ENCODE peak calls at places on chromosomes 4 and X, in eight cellular contexts. E, I, K, H, Q, F, L and B are unnamed samples.
A peak's percentile ranks its signal among the peaks of the same experiment; 100 is the strongest.

GRCh38 chrX:12814434-12814833 is 23.2 kb downstream of the PRPS2 start:
- DNase-seq in F (no peak), I (peak; percentile 29), Q (peak; percentile 40), H (no peak), K (no peak), E (no peak), L (peak; percentile 62), B (no peak)

GRCh38 chr4:142083264-142083663 is 446.9 kb downstream of the IL15 start:
- DNase-seq in K (no peak), H (no peak), F (no peak), L (no peak), Q (no peak), E (no peak), I (no peak), B (no peak)

GRCh38 chr4:24912252-24913098 is at the start of gene CCDC149:
- DNase-seq in E (peak; percentile 81), F (no peak), Q (peak; percentile 61), H (peak; percentile 84), L (peak; percentile 83), K (peak; percentile 17), I (peak; percentile 13), B (peak; percentile 68)

GRCh38 chr4:101049549-101050001 is 297.8 kb downstream of the PPP3CA start:
- DNase-seq in E (no peak), I (no peak), L (no peak), H (no peak), Q (no peak), F (no peak), K (no peak), B (no peak)

GRCh38 chr4:157220026-157220881 is at the start of gene GRIA2:
- DNase-seq in H (no peak), F (no peak), I (peak; percentile 1), K (no peak), E (peak; percentile 72), L (peak; percentile 78), Q (peak; percentile 53), B (no peak)

GRCh38 chrX:116781926-116782325 is 319.1 kb upstream of the CT83 start:
- DNase-seq in L (no peak), K (no peak), H (peak; percentile 70), Q (no peak), I (no peak), F (no peak), E (no peak), B (no peak)

GRCh38 chrX:65635371-65635770 is 32.1 kb upstream of the MSN start:
- DNase-seq in L (no peak), H (no peak), I (no peak), K (no peak), E (peak; percentile 66), Q (no peak), F (no peak), B (peak; percentile 66)

GRCh38 chr4:99815597-99816011 is 1.0 kb upstream of the DAPP1 start:
- DNase-seq in F (no peak), E (no peak), L (peak; percentile 33), K (no peak), Q (peak; percentile 100), I (peak; percentile 20), H (no peak), B (no peak)

GRCh38 chr4:8847764-8848163 is 23.9 kb downstream of the HMX1 start:
- DNase-seq in H (peak; percentile 29), E (no peak), Q (no peak), K (no peak), F (no peak), L (peak; percentile 39), I (no peak), B (no peak)

GRCh38 chr4:94519925-94520789 is 68.4 kb downstream of the PDLIM5 start:
- DNase-seq in Q (no peak), H (no peak), L (no peak), K (no peak), E (no peak), I (no peak), F (no peak), B (no peak)

GRCh38 chrX:6307156-6307555 is 78.5 kb upstream of the NLGN4X start:
- DNase-seq in H (no peak), Q (no peak), E (no peak), K (no peak), F (no peak), L (peak; percentile 2), I (no peak), B (no peak)

GRCh38 chr4:104532677-104533076 is 38.0 kb upstream of the CXXC4 start:
- DNase-seq in H (no peak), F (no peak), I (no peak), Q (no peak), K (no peak), L (peak; percentile 45), E (no peak), B (no peak)

GRCh38 chr4:159828687-159829086 is 725.8 kb downstream of the RAPGEF2 start:
- DNase-seq in H (no peak), F (no peak), Q (no peak), L (no peak), E (no peak), I (no peak), K (no peak), B (no peak)

GRCh38 chrX:38513087-38513742 is 48.1 kb upstream of the TSPAN7 start:
- DNase-seq in E (no peak), L (no peak), I (peak; percentile 0), F (no peak), H (no peak), K (no peak), Q (no peak), B (no peak)

GRCh38 chr4:40990202-40990898 is 224.0 kb downstream of the APBB2 start:
- DNase-seq in H (no peak), L (no peak), Q (peak; percentile 92), E (no peak), F (no peak), K (no peak), I (peak; percentile 25), B (no peak)

GRCh38 chr4:32161382-32161781 is 1441.2 kb downstream of the PCDH7 start:
- DNase-seq in H (no peak), Q (peak; percentile 59), F (no peak), I (no peak), E (no peak), L (no peak), K (no peak), B (no peak)

GRCh38 chrX:102765794-102766193 is 45.3 kb downstream of the GPRASP3 start:
- DNase-seq in K (no peak), L (no peak), Q (peak; percentile 35), F (no peak), I (no peak), E (peak; percentile 64), H (peak; percentile 88), B (no peak)

GRCh38 chr4:101418055-101418454 is 70.7 kb upstream of the PPP3CA start:
- DNase-seq in E (no peak), Q (no peak), K (no peak), L (no peak), I (no peak), H (no peak), F (no peak), B (no peak)

GRCh38 chrX:114583646-114584433 is at the start of gene HTR2C:
- DNase-seq in E (no peak), H (no peak), F (no peak), L (peak; percentile 66), I (no peak), K (no peak), Q (no peak), B (no peak)

GRCh38 chrX:10579018-10579752 is 41.2 kb downstream of the MID1 start:
- DNase-seq in F (no peak), Q (peak; percentile 69), H (no peak), I (peak; percentile 62), K (no peak), L (no peak), E (no peak), B (no peak)

GRCh38 chrX:18291006-18291545 is 63.4 kb downstream of the SCML2 start:
- DNase-seq in E (no peak), L (no peak), H (no peak), K (no peak), I (no peak), F (no peak), Q (no peak), B (no peak)

GRCh38 chrX:52359614-52360232 is 9.1 kb upstream of the XAGE2 start:
- DNase-seq in E (no peak), H (no peak), Q (no peak), L (no peak), K (no peak), I (no peak), F (no peak), B (no peak)

GRCh38 chrX:12946838-12947544 is 27.9 kb upstream of the TMSB4X start:
- DNase-seq in Q (peak; percentile 95), E (peak; percentile 76), K (peak; percentile 34), L (peak; percentile 87), I (peak; percentile 47), F (no peak), H (peak; percentile 83), B (peak; percentile 60)

DNA sequence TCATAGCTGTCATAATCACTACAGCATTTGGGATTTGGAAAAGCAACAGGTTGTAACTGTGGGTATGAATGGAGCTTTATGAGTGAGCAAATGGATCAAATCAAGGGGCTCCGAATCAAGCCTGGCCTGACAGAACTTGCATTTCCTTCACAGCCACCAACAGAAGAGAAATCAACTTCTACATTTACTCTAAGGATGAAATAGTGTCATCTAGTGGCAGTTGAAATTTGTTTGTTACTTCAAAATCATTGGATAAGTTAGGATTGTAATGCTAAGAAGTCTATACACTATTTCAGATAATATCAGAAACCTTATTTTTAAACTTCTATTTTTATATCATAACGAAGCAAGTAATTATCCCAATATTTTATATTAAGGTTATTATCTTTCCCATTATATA is 10.7 kb upstream of the WDR17 start:
- DNase-seq in H (no peak), I (no peak), E (no peak), F (no peak), K (no peak), L (peak; percentile 21), Q (no peak), B (no peak)
- H3K36me3 ChIP-seq in H (no peaks in the 10 kb centered on the region), I (no peaks in the 10 kb centered on the region), E (no peaks in the 10 kb centered on the region), F (no peaks in the 10 kb centered on the region), K (no peaks in the 10 kb centered on the region), L (no peaks in the 10 kb centered on the region), Q (no peaks in the 10 kb centered on the region), B (no peaks in the 10 kb centered on the region)

DNA sequence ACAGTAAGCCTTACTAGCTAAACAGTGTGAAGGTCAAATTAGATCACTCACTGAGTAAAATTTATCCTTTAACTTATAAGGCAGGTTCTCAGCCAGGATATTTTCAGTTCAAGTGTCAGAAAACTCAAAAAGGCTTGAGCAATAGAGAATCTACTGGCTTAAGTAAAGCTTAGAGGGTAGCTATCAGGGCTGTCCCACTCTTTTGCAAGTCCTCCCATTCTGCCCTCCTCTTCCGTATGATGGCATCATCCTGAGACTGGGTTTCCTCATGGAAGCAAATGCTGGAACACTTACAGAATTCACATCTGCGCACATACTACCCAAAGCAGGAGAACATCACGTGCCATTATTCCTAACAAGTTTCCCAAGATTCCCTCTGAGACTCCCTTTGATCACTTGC is 55.0 kb downstream of the FBXL5 start:
- DNase-seq in H (no peak), Q (no peak), F (no peak), E (no peak), K (no peak), L (no peak), I (no peak), B (no peak)
- TF ChIP-seq CTCF in H (no peak), Q (no peak), F (no peak), E (no peak), K (no peak), L (no peak), I (no peak), B (no peak)

GRCh38 chr4:152107736-152108500 is 347.1 kb upstream of the GATB start:
- DNase-seq in H (no peak), Q (no peak), I (no peak), L (no peak), E (no peak), F (peak; percentile 91), K (no peak), B (no peak)
- H3K4me1 ChIP-seq in H (no peaks in the 10 kb centered on the region), Q (peaks cover 13% of the 10 kb centered on the region), I (no peaks in the 10 kb centered on the region), L (no peaks in the 10 kb centered on the region), E (no peaks in the 10 kb centered on the region), F (peaks cover 21% of the 10 kb centered on the region), K (no peaks in the 10 kb centered on the region), B (no peaks in the 10 kb centered on the region)

GRCh38 chr4:55103224-55103623 is 22.2 kb downstream of the KDR start:
- DNase-seq in Q (no peak), E (peak; percentile 71), H (no peak), L (no peak), F (no peak), K (no peak), I (no peak), B (no peak)
- H3K36me3 ChIP-seq in Q (no peaks in the 10 kb centered on the region), E (no peaks in the 10 kb centered on the region), H (no peaks in the 10 kb centered on the region), L (peaks cover 81% of the 10 kb centered on the region), F (peaks cover 12% of the 10 kb centered on the region), K (no peaks in the 10 kb centered on the region), I (no peaks in the 10 kb centered on the region), B (no peaks in the 10 kb centered on the region)